ENCODE peak calls at places on chromosomes 13 and 19, in eight cellular contexts. H, K, Z, X, N, E, A and Y are unnamed samples.

GRCh38 chr13:97308735-97309429 is 86.7 kb downstream of the MBNL2 start:
- DNase-seq in H (no peak), K (no peak), Z (no peak), X (no peak), N (no peak), E (no peak), A (no peak), Y (no peak)

GRCh38 chr19:55249841-55250240 is 9.0 kb downstream of the PPP6R1 start:
- DNase-seq in H (no peak), K (no peak), Z (no peak), X (no peak), N (no peak), E (no peak), A (no peak), Y (no peak)

GRCh38 chr13:101523732-101524131 is 71.3 kb downstream of the ITGBL1 start:
- DNase-seq in H (no peak), K (no peak), Z (no peak), X (no peak), N (no peak), E (no peak), A (no peak), Y (no peak)

GRCh38 chr13:100454876-100455275 is 133.7 kb downstream of the GGACT start:
- DNase-seq in H (no peak), K (no peak), Z (no peak), X (no peak), N (peak), E (no peak), A (no peak), Y (no peak)

GRCh38 chr13:30256713-30257432 is 50.5 kb downstream of the KATNAL1 start:
- DNase-seq in H (no peak), K (no peak), Z (no peak), X (no peak), N (no peak), E (no peak), A (no peak), Y (peak)

GRCh38 chr13:98922306-98922705 is 55.6 kb downstream of the DOCK9 start:
- DNase-seq in H (no peak), K (no peak), Z (no peak), X (no peak), N (no peak), E (no peak), A (no peak), Y (no peak)

GRCh38 chr19:8320564-8321066 is 560 bp downstream of the NDUFA7 start:
- DNase-seq in H (no peak), K (no peak), Z (no peak), X (no peak), N (no peak), E (peak), A (peak), Y (peak)

GRCh38 chr19:51091126-51091525 is 8.4 kb upstream of the KLK14 start:
- DNase-seq in H (no peak), K (no peak), Z (no peak), X (no peak), N (no peak), E (no peak), A (no peak), Y (no peak)

GRCh38 chr19:31054430-31054829 is 294.8 kb downstream of the TSHZ3 start:
- DNase-seq in H (no peak), K (peak), Z (peak), X (peak), N (no peak), E (peak), A (peak), Y (peak)

GRCh38 chr13:109610517-109610916 is 175.9 kb downstream of the IRS2 start:
- DNase-seq in H (no peak), K (no peak), Z (peak), X (peak), N (peak), E (peak), A (peak), Y (peak)

GRCh38 chr19:13098291-13099072 is 4.2 kb downstream of the LYL1 start:
- DNase-seq in H (no peak), K (no peak), Z (no peak), X (no peak), N (no peak), E (no peak), A (peak), Y (no peak)

GRCh38 chr19:33821871-33822270 is 25.2 kb downstream of the KCTD15 start:
- DNase-seq in H (no peak), K (no peak), Z (no peak), X (no peak), N (no peak), E (no peak), A (no peak), Y (no peak)

GRCh38 chr13:112968910-112969691 is at the start of gene MCF2L:
- DNase-seq in H (peak), K (peak), Z (peak), X (peak), N (no peak), E (peak), A (peak), Y (peak)

GRCh38 chr13:98471895-98472294 is 105.0 kb downstream of the STK24 start:
- DNase-seq in H (no peak), K (no peak), Z (no peak), X (peak), N (no peak), E (no peak), A (no peak), Y (no peak)

GRCh38 chr19:4911314-4911713 is 2.0 kb downstream of the UHRF1 start:
- DNase-seq in H (no peak), K (no peak), Z (no peak), X (no peak), N (no peak), E (no peak), A (peak), Y (no peak)

GRCh38 chr19:28667348-28667977 is 545.5 kb downstream of the UQCRFS1 start:
- DNase-seq in H (no peak), K (no peak), Z (no peak), X (no peak), N (no peak), E (no peak), A (no peak), Y (no peak)

GRCh38 chr13:44271031-44271433 is 102.6 kb upstream of the SERP2 start:
- DNase-seq in H (no peak), K (no peak), Z (no peak), X (no peak), N (no peak), E (no peak), A (no peak), Y (peak)

GRCh38 chr19:33047422-33047821 is 17.3 kb downstream of the RHPN2 start:
- DNase-seq in H (no peak), K (no peak), Z (no peak), X (no peak), N (peak), E (no peak), A (no peak), Y (peak)

GRCh38 chr13:98880673-98881072 is 97.2 kb downstream of the DOCK9 start:
- DNase-seq in H (no peak), K (no peak), Z (no peak), X (no peak), N (no peak), E (no peak), A (no peak), Y (no peak)

GRCh38 chr19:55005684-55006488 is 32.2 kb downstream of the GP6 start:
- DNase-seq in H (peak), K (peak), Z (peak), X (no peak), N (peak), E (peak), A (peak), Y (peak)

GRCh38 chr19:5540208-5540607 is 27.5 kb downstream of the TINCR start:
- DNase-seq in H (no peak), K (no peak), Z (no peak), X (no peak), N (no peak), E (no peak), A (no peak), Y (no peak)

GRCh38 chr13:90696254-90696653 is 651.2 kb upstream of the MIR17HG start:
- DNase-seq in H (no peak), K (no peak), Z (no peak), X (no peak), N (no peak), E (no peak), A (no peak), Y (peak)

GRCh38 chr19:10422846-10423245 is 2.5 kb downstream of the PDE4A start:
- DNase-seq in H (peak), K (no peak), Z (no peak), X (no peak), N (no peak), E (no peak), A (no peak), Y (no peak)

GRCh38 chr19:5460748-5461147 is 5.5 kb downstream of the ZNRF4 start:
- DNase-seq in H (no peak), K (no peak), Z (no peak), X (no peak), N (no peak), E (no peak), A (no peak), Y (no peak)

GRCh38 chr13:98022210-98022609 is 68.7 kb downstream of the IPO5 start:
- DNase-seq in H (no peak), K (no peak), Z (no peak), X (no peak), N (no peak), E (no peak), A (no peak), Y (no peak)

GRCh38 chr13:60756306-60756705 is 359.3 kb downstream of the TDRD3 start:
- DNase-seq in H (no peak), K (no peak), Z (no peak), X (no peak), N (no peak), E (no peak), A (peak), Y (no peak)

GRCh38 chr19:34189199-34189916 is 17.1 kb downstream of the LSM14A start:
- DNase-seq in H (no peak), K (no peak), Z (no peak), X (no peak), N (no peak), E (no peak), A (no peak), Y (no peak)

GRCh38 chr13:90675129-90675528 is 672.4 kb upstream of the MIR17HG start:
- DNase-seq in H (no peak), K (no peak), Z (no peak), X (no peak), N (no peak), E (no peak), A (no peak), Y (no peak)

GRCh38 chr19:10887616-10888367 is 16.4 kb downstream of the CARM1 start:
- DNase-seq in H (no peak), K (no peak), Z (peak), X (no peak), N (no peak), E (no peak), A (no peak), Y (no peak)

GRCh38 chr19:19399733-19400438 is 5.6 kb upstream of the GATAD2A start:
- DNase-seq in H (no peak), K (no peak), Z (no peak), X (no peak), N (no peak), E (no peak), A (no peak), Y (no peak)

GRCh38 chr19:19637186-19637522 is 6.3 kb downstream of the GMIP start:
- DNase-seq in H (no peak), K (no peak), Z (no peak), X (no peak), N (no peak), E (no peak), A (no peak), Y (no peak)